ENCODE peak calls at places on chromosomes 6 and 20, in eight cellular contexts. P, Y, H, B, O, G, U and K are unnamed samples.

GRCh38 chr20:289693-290080 is 863 bp downstream of the C20orf96 start:
- DNase-seq in O (no peak), Y (no peak), G (no peak), U (no peak), P (no peak), H (no peak), B (no peak), K (no peak)

GRCh38 chr6:150016324-150017185 is 8.8 kb downstream of the RAET1L start:
- DNase-seq in H (peak; percentile 74), G (no peak), P (peak; percentile 65), Y (peak; percentile 59), O (no peak), U (peak; percentile 82), B (peak; percentile 20), K (no peak)

GRCh38 chr6:42316390-42316970 is 98.8 kb upstream of the MRPS10 start:
- DNase-seq in U (peak; percentile 41), B (peak; percentile 92), H (no peak), Y (no peak), P (no peak), O (peak; percentile 44), G (no peak), K (no peak)

GRCh38 chr6:133173276-133173675 is 67.9 kb upstream of the EYA4 start:
- DNase-seq in H (no peak), B (no peak), U (no peak), Y (no peak), P (no peak), G (no peak), O (no peak), K (no peak)

GRCh38 chr20:35888659-35889058 is 65.6 kb downstream of the SCAND1 start:
- DNase-seq in B (no peak), U (no peak), Y (no peak), P (no peak), H (no peak), G (no peak), O (no peak), K (no peak)

GRCh38 chr20:62266340-62266739 is 28.0 kb downstream of the OSBPL2 start:
- DNase-seq in P (no peak), O (no peak), Y (no peak), U (no peak), B (no peak), G (no peak), H (no peak), K (no peak)

GRCh38 chr6:155381856-155382690 is 67.8 kb upstream of the TFB1M start:
- DNase-seq in B (peak; percentile 79), Y (peak; percentile 4), G (no peak), H (no peak), U (no peak), P (no peak), O (no peak), K (no peak)

GRCh38 chr6:69622230-69622629 is 174.6 kb downstream of the LMBRD1 start:
- DNase-seq in Y (no peak), U (no peak), B (no peak), P (no peak), O (no peak), G (no peak), H (peak; percentile 40), K (no peak)

GRCh38 chr6:25288518-25288917 is 9.3 kb downstream of the CARMIL1 start:
- DNase-seq in H (no peak), G (no peak), U (no peak), Y (no peak), O (no peak), P (no peak), B (no peak), K (no peak)

GRCh38 chr6:71238351-71238750 is 50.3 kb upstream of the OGFRL1 start:
- DNase-seq in Y (peak; percentile 50), G (no peak), P (no peak), O (no peak), U (no peak), B (peak; percentile 26), H (no peak), K (no peak)

GRCh38 chr6:92690997-92691599 is 728.3 kb downstream of the EPHA7 start:
- DNase-seq in H (no peak), B (peak; percentile 34), P (no peak), Y (peak; percentile 64), O (no peak), U (peak; percentile 15), G (no peak), K (no peak)

GRCh38 chr6:138044458-138044857 is 62.8 kb downstream of the PERP start:
- DNase-seq in U (no peak), G (no peak), B (no peak), O (no peak), H (no peak), P (no peak), Y (peak; percentile 96), K (no peak)

GRCh38 chr20:36585410-36586125 is 12.2 kb downstream of the TGIF2 start:
- DNase-seq in G (no peak), H (no peak), Y (peak; percentile 90), P (no peak), O (no peak), B (no peak), U (no peak), K (no peak)

GRCh38 chr6:117200067-117200466 is 65.3 kb upstream of the VGLL2 start:
- DNase-seq in H (no peak), B (no peak), O (no peak), Y (peak; percentile 10), P (no peak), U (no peak), G (no peak), K (no peak)

GRCh38 chr6:148972481-148972880 is 225.7 kb downstream of the UST start:
- DNase-seq in H (peak; percentile 22), O (peak; percentile 13), G (peak; percentile 32), P (peak; percentile 46), Y (peak; percentile 68), B (peak; percentile 38), U (peak; percentile 90), K (no peak)

GRCh38 chr6:52580905-52581304 is 4.0 kb upstream of the TRAM2 start:
- DNase-seq in Y (no peak), B (no peak), H (no peak), P (no peak), U (no peak), O (no peak), G (no peak), K (no peak)

GRCh38 chr6:14309516-14309915 is 191.9 kb downstream of the CD83 start:
- DNase-seq in H (no peak), U (no peak), P (no peak), O (no peak), G (no peak), B (no peak), Y (no peak), K (no peak)

GRCh38 chr6:14310955-14311354 is 193.4 kb downstream of the CD83 start:
- DNase-seq in Y (peak; percentile 14), B (peak; percentile 16), H (no peak), U (peak; percentile 77), O (no peak), P (no peak), G (no peak), K (no peak)

GRCh38 chr6:14312497-14312896 is 194.9 kb downstream of the CD83 start:
- DNase-seq in P (no peak), H (no peak), B (no peak), G (no peak), O (no peak), Y (no peak), U (no peak), K (no peak)

GRCh38 chr6:14315353-14315752 is 197.8 kb downstream of the CD83 start:
- DNase-seq in O (no peak), B (no peak), G (no peak), Y (no peak), H (no peak), U (no peak), P (no peak), K (no peak)

DNA sequence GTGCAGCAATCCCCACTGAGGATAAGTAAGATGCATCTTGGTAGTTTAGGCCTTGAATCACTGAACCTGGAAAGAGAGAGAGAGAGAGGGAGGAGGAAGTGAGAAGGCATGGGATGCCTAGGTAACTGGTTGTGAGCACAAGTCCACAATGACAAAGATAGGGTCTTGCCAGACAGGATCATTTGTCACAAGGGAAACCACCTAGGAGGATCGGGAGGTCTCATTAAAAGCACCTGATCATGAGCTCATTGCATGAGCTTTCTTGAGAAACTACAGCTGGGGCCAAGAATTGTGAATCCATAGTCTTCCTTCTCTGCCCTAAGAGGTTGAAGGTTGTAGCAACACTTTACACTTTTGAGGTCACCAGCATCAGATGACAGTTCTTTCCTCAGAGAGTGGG is 195.6 kb downstream of the CD83 start:
- DNase-seq in O (no peak), G (no peak), U (no peak), Y (peak; percentile 13), B (no peak), P (no peak), H (no peak), K (no peak)
- H3K27me3 ChIP-seq in O (no peaks in the 10 kb centered on the region), G (no peaks in the 10 kb centered on the region), U (no peaks in the 10 kb centered on the region), Y (no peaks in the 10 kb centered on the region), B (no peaks in the 10 kb centered on the region), P (no peaks in the 10 kb centered on the region), H (no peaks in the 10 kb centered on the region), K (no peaks in the 10 kb centered on the region)

DNA sequence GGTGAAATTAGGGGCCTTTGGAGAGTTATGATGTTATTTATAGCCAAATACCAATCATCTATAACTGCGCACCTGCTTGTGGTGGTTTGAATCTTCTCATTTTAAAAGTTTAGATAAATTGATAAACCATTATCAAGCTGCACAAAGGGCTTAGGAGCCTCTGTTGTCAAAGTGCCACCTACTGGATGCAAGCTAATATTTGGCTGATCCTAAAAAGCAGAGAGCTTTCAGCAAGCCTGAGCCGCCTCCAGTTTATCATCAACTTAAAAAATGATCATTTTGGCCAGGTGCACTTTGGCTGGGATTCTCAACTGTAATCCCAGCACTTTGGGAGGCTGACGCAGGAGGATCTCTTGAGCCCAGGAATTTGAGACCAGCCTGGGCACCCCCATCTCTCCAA is 58.5 kb upstream of the ATXN1 start:
- DNase-seq in B (no peak), G (no peak), H (no peak), P (no peak), O (no peak), Y (peak; percentile 40), U (no peak), K (no peak)
- TF ChIP-seq CTCF in B (no peak), G (no peak), H (peak; percentile 26), P (peak; percentile 53), O (no peak), Y (peak; percentile 37), U (no peak), K (no peak)

DNA sequence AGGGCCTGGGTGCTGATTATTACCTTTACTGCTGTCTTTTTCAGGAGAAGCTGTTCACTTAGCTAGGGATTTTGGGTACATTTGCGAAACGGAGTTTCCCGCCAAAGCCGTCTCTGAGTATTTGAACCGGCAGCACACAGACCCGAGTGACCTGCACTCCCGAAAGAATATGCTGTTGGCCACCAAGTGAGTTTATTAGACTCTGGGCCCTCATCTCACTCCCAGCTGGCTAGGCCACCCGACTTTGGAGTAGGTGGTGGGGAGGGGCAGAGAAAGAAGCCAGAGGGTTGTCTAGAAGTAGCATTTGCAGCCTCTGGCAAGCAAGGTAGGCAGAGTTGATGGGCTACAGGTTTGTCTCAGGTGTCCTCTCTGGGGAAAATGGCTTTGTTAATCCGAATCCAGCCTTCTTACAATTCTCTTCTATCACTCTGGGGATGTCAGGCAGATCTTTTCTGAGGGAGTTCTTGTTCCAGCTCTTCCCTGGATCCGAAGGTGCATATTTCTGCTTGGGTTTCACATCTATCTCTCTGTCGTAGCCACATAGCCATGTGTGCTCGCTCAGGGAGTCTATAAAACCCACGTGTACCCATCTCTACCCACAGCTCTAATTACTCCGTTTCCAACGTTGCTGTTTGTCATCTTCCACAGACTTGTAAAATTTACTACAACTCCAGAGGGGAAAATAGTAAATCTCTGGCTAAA is 21.6 kb downstream of the TFAP2B start:
- DNase-seq in Y (no peak), O (no peak), P (no peak), U (no peak), G (no peak), B (no peak), H (no peak), K (no peak)
- H3K27me3 ChIP-seq in Y (peaks cover 13% of the 10 kb centered on the region), O (peaks cover 70% of the 10 kb centered on the region), P (no peaks in the 10 kb centered on the region), U (peaks cover 100% of the 10 kb centered on the region), G (peaks cover 24% of the 10 kb centered on the region), B (peaks cover 36% of the 10 kb centered on the region), H (peaks cover 26% of the 10 kb centered on the region), K (peaks cover 9% of the 10 kb centered on the region)

GRCh38 chr6:134437376-134437775 is 119.5 kb upstream of the SGK1 start:
- DNase-seq in G (no peak), P (no peak), B (peak; percentile 40), Y (peak; percentile 80), H (no peak), O (no peak), U (no peak), K (no peak)
- TF ChIP-seq CTCF in G (no peak), P (no peak), B (peak; percentile 21), Y (peak; percentile 15), H (no peak), O (no peak), U (no peak), K (no peak)